ENCODE peak calls at places on chromosomes 6 and 20, in ten cellular contexts. N is HCEC 1CT; L is stimulated activated CD4-positive, alpha-beta T cell treated with anti-CD3 and anti-CD28 coated beads, Interleukin-4, amount 100 ng/mL, for 48 hours; W is sciatic nerve; X is KG1; J is HFF-Myc; O is SW480; T is stimulated activated CD8-positive, alpha-beta memory T cell treated with anti-CD3 and anti-CD28 coated beads, Interleukin-7, amount 100 ng/mL, for 1 hour; D is G401; S is suprapubic skin. B is an unnamed sample.

GRCh38 chr6:16504608-16505007 is 256.7 kb downstream of the ATXN1 start:
- DNase-seq in N (no peak), L (no peak), W (no peak), X (no peak), J (no peak), O (no peak), T (no peak), D (no peak), S (no peak), B (no peak)

GRCh38 chr6:159044899-159045727 is at the start of gene TAGAP:
- DNase-seq in N (peak), L (peak), W (peak), X (peak), J (no peak), O (peak), T (peak), D (no peak), S (peak), B (no peak)

GRCh38 chr6:138113588-138114210 is 6.5 kb upstream of the PERP start:
- DNase-seq in N (no peak), L (no peak), W (no peak), X (no peak), J (no peak), O (no peak), T (no peak), D (no peak), S (no peak), B (no peak)

GRCh38 chr20:13960119-13960518 is 30.3 kb downstream of the SEL1L2 start:
- DNase-seq in N (no peak), L (no peak), W (no peak), X (no peak), J (no peak), O (no peak), T (no peak), D (no peak), S (no peak), B (no peak)

GRCh38 chr6:155075938-155076337 is 80.8 kb downstream of the TIAM2 start:
- DNase-seq in N (no peak), L (no peak), W (no peak), X (no peak), J (no peak), O (no peak), T (no peak), D (no peak), S (no peak), B (no peak)

GRCh38 chr20:48716086-48716485 is 111.7 kb downstream of the PREX1 start:
- DNase-seq in N (no peak), L (peak), W (no peak), X (no peak), J (no peak), O (no peak), T (peak), D (no peak), S (no peak), B (no peak)

GRCh38 chr20:2874456-2874855 is 1.2 kb downstream of the PTPRA start:
- DNase-seq in N (peak), L (no peak), W (no peak), X (no peak), J (no peak), O (no peak), T (no peak), D (peak), S (no peak), B (peak)

GRCh38 chr6:108113557-108114519 is 39.3 kb upstream of the OSTM1 start:
- DNase-seq in N (peak), L (no peak), W (no peak), X (peak), J (no peak), O (peak), T (no peak), D (peak), S (no peak), B (peak)

GRCh38 chr20:38217791-38218565 is 42.6 kb downstream of the KIAA1755 start:
- DNase-seq in N (peak), L (no peak), W (peak), X (no peak), J (peak), O (peak), T (no peak), D (no peak), S (peak), B (peak)

GRCh38 chr6:45655630-45656422 is 278.1 kb upstream of the SUPT3H start:
- DNase-seq in N (peak), L (no peak), W (no peak), X (no peak), J (peak), O (peak), T (no peak), D (no peak), S (no peak), B (peak)

GRCh38 chr6:2611092-2611491 is 139.6 kb downstream of the MYLK4 start:
- DNase-seq in N (peak), L (no peak), W (no peak), X (no peak), J (no peak), O (no peak), T (no peak), D (no peak), S (no peak), B (peak)

GRCh38 chr6:106254636-106255035 is 70.9 kb downstream of the ATG5 start:
- DNase-seq in N (peak), L (no peak), W (no peak), X (no peak), J (no peak), O (no peak), T (no peak), D (no peak), S (no peak), B (peak)

GRCh38 chr6:1396952-1397868 is 7.8 kb downstream of the FOXF2 start:
- DNase-seq in N (peak), L (peak), W (peak), X (peak), J (peak), O (peak), T (peak), D (peak), S (no peak), B (peak)

GRCh38 chr6:146149770-146150169 is 120.9 kb downstream of the GRM1 start:
- DNase-seq in N (no peak), L (no peak), W (no peak), X (no peak), J (no peak), O (peak), T (no peak), D (no peak), S (no peak), B (no peak)

GRCh38 chr20:23227274-23227673 is 123.3 kb upstream of the NXT1 start:
- DNase-seq in N (no peak), L (no peak), W (no peak), X (no peak), J (no peak), O (no peak), T (no peak), D (peak), S (no peak), B (no peak)

GRCh38 chr6:119283214-119283613 is 66.3 kb downstream of the MAN1A1 start:
- DNase-seq in N (no peak), L (no peak), W (no peak), X (no peak), J (no peak), O (no peak), T (no peak), D (no peak), S (no peak), B (no peak)

GRCh38 chr20:10225439-10226080 is 6.9 kb downstream of the SNAP25 start:
- DNase-seq in N (no peak), L (no peak), W (no peak), X (no peak), J (no peak), O (peak), T (no peak), D (peak), S (no peak), B (peak)

GRCh38 chr6:100184473-100184872 is 190.4 kb upstream of the MCHR2 start:
- DNase-seq in N (no peak), L (no peak), W (no peak), X (no peak), J (no peak), O (no peak), T (no peak), D (no peak), S (no peak), B (no peak)

GRCh38 chr6:47112311-47112710 is 70.2 kb upstream of the ADGRF1 start:
- DNase-seq in N (no peak), L (no peak), W (no peak), X (no peak), J (no peak), O (peak), T (no peak), D (no peak), S (no peak), B (no peak)

GRCh38 chr6:154956771-154957522 is 38.2 kb upstream of the TIAM2 start:
- DNase-seq in N (no peak), L (no peak), W (no peak), X (no peak), J (no peak), O (no peak), T (no peak), D (no peak), S (no peak), B (no peak)

GRCh38 chr20:44052166-44052565 is 134.8 kb downstream of the JPH2 start:
- DNase-seq in N (no peak), L (no peak), W (peak), X (no peak), J (no peak), O (no peak), T (no peak), D (peak), S (no peak), B (no peak)

GRCh38 chr6:29809249-29809648 is 18.4 kb upstream of the HLA-G start:
- DNase-seq in N (no peak), L (no peak), W (no peak), X (no peak), J (no peak), O (no peak), T (no peak), D (no peak), S (no peak), B (peak)

GRCh38 chr6:83685481-83685880 is 23.4 kb downstream of the SNAP91 start:
- DNase-seq in N (no peak), L (no peak), W (no peak), X (no peak), J (no peak), O (no peak), T (no peak), D (no peak), S (no peak), B (no peak)

GRCh38 chr6:107080036-107080435 is 35.3 kb downstream of the BEND3 start:
- DNase-seq in N (no peak), L (no peak), W (no peak), X (no peak), J (no peak), O (no peak), T (no peak), D (peak), S (no peak), B (peak)

GRCh38 chr6:128569737-128570438 is 49.5 kb upstream of the PTPRK start:
- DNase-seq in N (peak), L (no peak), W (no peak), X (no peak), J (peak), O (peak), T (no peak), D (no peak), S (no peak), B (peak)

GRCh38 chr6:67358241-67358640 is 1276.8 kb upstream of the ADGRB3 start:
- DNase-seq in N (no peak), L (no peak), W (no peak), X (no peak), J (no peak), O (no peak), T (no peak), D (no peak), S (no peak), B (no peak)

GRCh38 chr20:23132930-23133559 is 46.9 kb upstream of the CD93 start:
- DNase-seq in N (no peak), L (no peak), W (peak), X (no peak), J (no peak), O (no peak), T (no peak), D (no peak), S (peak), B (no peak)

GRCh38 chr6:31352497-31353368 is 4.2 kb downstream of the HLA-B start:
- DNase-seq in N (no peak), L (no peak), W (no peak), X (no peak), J (no peak), O (no peak), T (no peak), D (no peak), S (no peak), B (no peak)

GRCh38 chr6:151719070-151719469 is 88.4 kb upstream of the ESR1 start:
- DNase-seq in N (no peak), L (no peak), W (no peak), X (no peak), J (no peak), O (no peak), T (no peak), D (no peak), S (no peak), B (no peak)

GRCh38 chr6:115001726-115002436 is 659.1 kb upstream of the HS3ST5 start:
- DNase-seq in N (no peak), L (no peak), W (no peak), X (no peak), J (no peak), O (peak), T (no peak), D (no peak), S (no peak), B (peak)

GRCh38 chr6:30689022-30689865 is 1.5 kb downstream of the NRM start:
- DNase-seq in N (no peak), L (no peak), W (no peak), X (no peak), J (no peak), O (no peak), T (no peak), D (no peak), S (no peak), B (no peak)

GRCh38 chr20:63979549-63980316 is at the start of gene SAMD10:
- DNase-seq in N (no peak), L (peak), W (peak), X (peak), J (no peak), O (peak), T (no peak), D (peak), S (peak), B (peak)

GRCh38 chr6:20632696-20633095 is 98.4 kb downstream of the CDKAL1 start:
- DNase-seq in N (no peak), L (no peak), W (no peak), X (no peak), J (no peak), O (no peak), T (no peak), D (no peak), S (no peak), B (no peak)

B was measured in PC-3.